ENCODE peak calls at places on chromosomes 2 and 18, in eight cellular contexts. W is A549, L is gastrocnemius medialis, G is tibial nerve, F is heart left ventricle, T is uterus, E is K562, M is body of pancreas. R is an unnamed sample. For H3K4me1, the result is how much of the 10 kb centered on the place peaks cover.

GRCh38 chr2:9258953-9259399 is 52.4 kb downstream of the ASAP2 start:
- DNase-seq in W (no peak), L (no peak), G (no peak), F (peak), T (no peak), E (no peak), M (no peak), R (no peak)

GRCh38 chr2:146037334-146037870 is 1517.5 kb upstream of the ZEB2 start:
- DNase-seq in W (no peak), L (no peak), G (no peak), F (no peak), T (no peak), E (no peak), M (no peak), R (no peak)

GRCh38 chr18:10475633-10476388 is 21.4 kb downstream of the APCDD1 start:
- DNase-seq in W (no peak), L (no peak), G (no peak), F (no peak), T (no peak), E (no peak), M (no peak), R (no peak)

GRCh38 chr18:12031836-12032235 is 50.5 kb downstream of the IMPA2 start:
- DNase-seq in W (no peak), L (peak), G (peak), F (peak), T (peak), E (no peak), M (no peak), R (peak)

GRCh38 chr2:195364015-195364965 is 292.7 kb upstream of the SLC39A10 start:
- DNase-seq in W (peak), L (no peak), G (no peak), F (no peak), T (no peak), E (no peak), M (no peak), R (no peak)

GRCh38 chr18:46705521-46705920 is 48.5 kb upstream of the LOXHD1 start:
- DNase-seq in W (no peak), L (no peak), G (no peak), F (no peak), T (no peak), E (no peak), M (no peak), R (no peak)

GRCh38 chr2:38217401-38218188 is 141.6 kb upstream of the CYP1B1 start:
- DNase-seq in W (no peak), L (no peak), G (no peak), F (no peak), T (no peak), E (no peak), M (no peak), R (no peak)

GRCh38 chr2:237955640-237956401 is 11.0 kb upstream of the UBE2F start:
- DNase-seq in W (no peak), L (no peak), G (no peak), F (no peak), T (no peak), E (no peak), M (no peak), R (no peak)

GRCh38 chr2:215920244-215921100 is 92.9 kb downstream of the MREG start:
- DNase-seq in W (peak), L (peak), G (peak), F (peak), T (peak), E (peak), M (peak), R (peak)

GRCh38 chr18:63762518-63762917 is 12.7 kb upstream of the SERPINB7 start:
- DNase-seq in W (no peak), L (no peak), G (no peak), F (no peak), T (no peak), E (no peak), M (no peak), R (no peak)

GRCh38 chr2:26651458-26652155 is 10.4 kb upstream of the CIB4 start:
- DNase-seq in W (no peak), L (no peak), G (no peak), F (no peak), T (no peak), E (no peak), M (no peak), R (no peak)

GRCh38 chr2:20226152-20226545 is 1.2 kb upstream of the SDC1 start:
- DNase-seq in W (no peak), L (peak), G (no peak), F (no peak), T (no peak), E (no peak), M (no peak), R (no peak)

GRCh38 chr2:28282248-28282647 is 110.4 kb upstream of the FOSL2 start:
- DNase-seq in W (no peak), L (no peak), G (no peak), F (no peak), T (no peak), E (no peak), M (no peak), R (no peak)

GRCh38 chr2:170235860-170236638 is 58.1 kb downstream of the MYO3B start:
- DNase-seq in W (peak), L (no peak), G (peak), F (no peak), T (peak), E (peak), M (no peak), R (no peak)

GRCh38 chr2:142286618-142287017 is 155.8 kb upstream of the LRP1B start:
- DNase-seq in W (peak), L (no peak), G (no peak), F (no peak), T (no peak), E (peak), M (no peak), R (no peak)

GRCh38 chr2:211157856-211158463 is 601.6 kb downstream of the CPS1 start:
- DNase-seq in W (peak), L (peak), G (peak), F (peak), T (peak), E (peak), M (peak), R (peak)

GRCh38 chr18:79735071-79735980 is 55.7 kb downstream of the CTDP1 start:
- DNase-seq in W (no peak), L (no peak), G (no peak), F (no peak), T (no peak), E (no peak), M (no peak), R (no peak)

GRCh38 chr2:141714486-141714885 is 416.3 kb downstream of the LRP1B start:
- DNase-seq in W (no peak), L (no peak), G (no peak), F (no peak), T (no peak), E (no peak), M (no peak), R (peak)

GRCh38 chr2:60152226-60152833 is 401.1 kb downstream of the BCL11A start:
- DNase-seq in W (peak), L (no peak), G (no peak), F (no peak), T (no peak), E (peak), M (no peak), R (no peak)

GRCh38 chr2:152025678-152026287 is 73.1 kb downstream of the CACNB4 start:
- DNase-seq in W (peak), L (peak), G (peak), F (peak), T (peak), E (peak), M (peak), R (peak)

GRCh38 chr2:26630235-26630634 is 10.9 kb downstream of the CIB4 start:
- DNase-seq in W (no peak), L (no peak), G (no peak), F (no peak), T (no peak), E (no peak), M (peak), R (no peak)

GRCh38 chr2:123791716-123792115 is 233.4 kb upstream of the CNTNAP5 start:
- DNase-seq in W (no peak), L (no peak), G (no peak), F (no peak), T (no peak), E (no peak), M (no peak), R (no peak)

GRCh38 chr2:12081481-12082210 is 335.2 kb downstream of the LPIN1 start:
- DNase-seq in W (no peak), L (no peak), G (no peak), F (no peak), T (no peak), E (no peak), M (no peak), R (no peak)

GRCh38 chr2:62265116-62265515 is 69.2 kb downstream of the B3GNT2 start:
- DNase-seq in W (no peak), L (no peak), G (no peak), F (no peak), T (no peak), E (no peak), M (no peak), R (no peak)

GRCh38 chr2:232377841-232378734 is 463 bp upstream of the ALPP start:
- DNase-seq in W (no peak), L (no peak), G (no peak), F (no peak), T (no peak), E (no peak), M (no peak), R (no peak)

GRCh38 chr2:61435291-61435690 is 35.6 kb downstream of the USP34 start:
- DNase-seq in W (no peak), L (no peak), G (no peak), F (no peak), T (no peak), E (no peak), M (no peak), R (no peak)

GRCh38 chr2:100291152-100291970 is 30.9 kb downstream of the LONRF2 start:
- DNase-seq in W (peak), L (no peak), G (no peak), F (no peak), T (peak), E (peak), M (peak), R (peak)

GRCh38 chr2:121809607-121810006 is 54.2 kb downstream of the TSN start:
- DNase-seq in W (no peak), L (peak), G (no peak), F (no peak), T (no peak), E (no peak), M (no peak), R (no peak)

GRCh38 chr2:238955648-238956531 is 108.0 kb downstream of the TWIST2 start:
- DNase-seq in W (no peak), L (no peak), G (no peak), F (no peak), T (peak), E (no peak), M (no peak), R (no peak)

GRCh38 chr2:209519911-209520310 is 96.1 kb downstream of the MAP2 start:
- DNase-seq in W (no peak), L (no peak), G (no peak), F (no peak), T (no peak), E (no peak), M (no peak), R (no peak)

GRCh38 chr2:221997100-221997499 is 301.7 kb downstream of the PAX3 start:
- DNase-seq in W (peak), L (no peak), G (no peak), F (no peak), T (no peak), E (no peak), M (no peak), R (no peak)

DNA sequence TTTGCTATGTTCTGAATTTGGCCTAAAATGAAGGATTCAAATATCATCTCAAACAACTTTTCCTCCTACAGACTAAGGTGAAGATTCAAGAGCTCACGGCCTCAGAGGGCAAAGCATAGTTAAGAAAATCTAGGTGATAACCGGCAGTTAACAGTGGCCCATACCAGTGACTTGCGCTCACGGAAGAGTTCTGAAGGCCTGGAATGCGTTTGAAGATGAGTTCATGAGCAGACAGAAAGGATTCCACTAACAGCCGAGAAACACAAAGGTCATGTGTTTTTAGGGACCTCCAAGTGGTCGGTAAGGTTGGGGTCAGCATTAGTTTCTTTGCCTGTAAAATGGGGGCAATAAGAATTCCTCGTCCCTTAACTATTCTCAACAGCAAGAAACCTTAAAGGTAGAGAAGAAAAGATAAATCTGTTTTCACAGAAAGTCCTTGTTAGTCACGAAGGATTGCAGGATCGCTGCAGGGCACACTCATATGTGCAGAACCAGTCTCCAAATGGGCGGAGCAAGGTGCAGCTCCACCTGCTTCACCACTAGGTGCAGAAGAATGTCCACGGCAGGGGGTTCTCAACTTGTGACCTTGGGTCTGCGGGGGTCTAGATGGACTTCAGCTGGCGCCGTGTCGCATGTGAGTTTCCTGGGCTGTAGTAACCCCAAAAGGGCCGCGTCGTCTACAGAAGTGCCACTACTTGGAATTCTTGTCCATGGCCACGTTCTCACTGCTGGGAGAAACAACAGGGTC is 708 bp upstream of the RPIA start:
- DNase-seq in W (peak), L (peak), G (no peak), F (no peak), T (peak), E (peak), M (peak), R (peak)
- TF ChIP-seq POLR2A in W (no peak), L (no peak), G (no peak), F (no peak), T (no peak), E (no peak), M (no peak), R (no peak)

GRCh38 chr2:47486858-47487497 is 84.0 kb downstream of the MSH2 start:
- DNase-seq in W (no peak), L (no peak), G (no peak), F (no peak), T (no peak), E (peak), M (no peak), R (no peak)

GRCh38 chr2:47488870-47489584 is 86.1 kb downstream of the MSH2 start:
- DNase-seq in W (peak), L (no peak), G (peak), F (no peak), T (no peak), E (no peak), M (peak), R (no peak)

GRCh38 chr2:47487498-47487875 is 84.5 kb downstream of the MSH2 start:
- DNase-seq in W (no peak), L (no peak), G (no peak), F (no peak), T (no peak), E (no peak), M (no peak), R (no peak)

GRCh38 chr2:47493317-47493716 is 90.4 kb downstream of the MSH2 start:
- DNase-seq in W (no peak), L (no peak), G (no peak), F (no peak), T (no peak), E (no peak), M (no peak), R (no peak)

GRCh38 chr2:47490406-47490805 is 87.5 kb downstream of the MSH2 start:
- DNase-seq in W (no peak), L (no peak), G (no peak), F (no peak), T (no peak), E (no peak), M (no peak), R (no peak)
- H3K4me3 ChIP-seq in W (no peak), L (no peak), G (no peak), F (no peak), T (no peak), E (no peak), M (no peak), R (no peak)

GRCh38 chr2:236166781-236167296 is 1.3 kb downstream of the GBX2 start:
- DNase-seq in W (no peak), L (no peak), G (no peak), F (no peak), T (no peak), E (no peak), M (no peak), R (no peak)
- H3K4me1 ChIP-seq in W (under half), L (under half), G (under half), F (half or more), T (under half), E (under half), M (half or more), R (half or more)

DNA sequence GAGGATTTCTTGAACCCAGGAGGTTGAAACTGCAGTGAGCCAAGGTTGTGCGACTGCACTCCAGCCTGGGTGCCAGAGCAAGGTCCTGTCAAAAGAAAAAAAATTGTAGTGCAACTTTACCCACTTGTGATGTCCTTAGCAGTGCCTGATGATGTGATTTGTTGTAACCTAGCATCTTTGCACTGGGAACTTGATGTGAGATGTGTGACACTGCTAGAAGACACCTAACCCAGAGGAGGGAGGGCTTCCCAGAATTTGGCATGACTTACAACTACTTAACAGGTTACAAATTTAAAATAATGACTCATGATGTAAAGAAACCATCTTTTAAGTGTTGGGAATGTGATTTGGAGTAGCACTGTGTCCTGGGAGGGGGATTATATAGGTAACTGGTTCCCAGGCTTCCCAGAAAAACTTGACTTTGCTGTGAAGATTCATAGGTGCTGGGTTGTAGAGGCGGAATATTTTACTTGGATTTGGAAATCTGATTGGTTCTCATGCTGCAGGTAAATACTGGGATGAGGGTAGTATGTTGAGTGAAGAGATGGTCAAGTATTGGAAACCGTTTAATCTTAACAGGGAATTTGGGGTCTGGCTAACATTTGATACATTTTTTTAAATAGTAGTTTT is 3.7 kb downstream of the EEF1B2 start:
- DNase-seq in W (no peak), L (no peak), G (no peak), F (no peak), T (no peak), E (no peak), M (no peak), R (no peak)
- TF ChIP-seq POLR2A in W (no peak), L (no peak), G (no peak), F (no peak), T (no peak), E (no peak), M (no peak), R (no peak)

DNA sequence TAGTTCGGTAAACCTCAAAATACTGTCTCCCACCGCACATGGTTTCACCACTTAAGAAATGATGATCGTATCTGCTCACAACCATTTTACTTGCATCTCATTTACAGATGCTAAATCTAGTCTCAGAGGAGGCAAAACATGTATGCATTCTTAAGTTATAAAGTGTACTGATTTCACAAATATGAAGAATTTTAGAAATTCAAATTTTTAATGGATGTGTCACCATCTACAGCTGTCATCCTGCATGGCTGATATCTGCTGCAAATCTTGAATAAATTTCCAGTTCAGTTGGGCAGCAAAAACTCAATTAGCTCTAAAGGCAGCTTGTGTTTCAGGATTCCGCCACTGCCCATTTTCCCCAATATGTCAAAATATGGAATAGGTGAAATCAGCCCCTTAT is 243.3 kb upstream of the KCNJ3 start:
- DNase-seq in W (no peak), L (no peak), G (no peak), F (no peak), T (no peak), E (no peak), M (no peak), R (no peak)
- H3K4me3 ChIP-seq in W (no peak), L (peak), G (no peak), F (peak), T (peak), E (no peak), M (no peak), R (no peak)

R was measured in thyroid gland.